ENCODE peak calls at places on chromosome 7, in seven cellular contexts. R, Z, U, G, T, X and O are unnamed samples.

GRCh38 chr7:4882169-4882741 is 1.3 kb downstream of the RADIL start:
- DNase-seq in T (no peak), R (no peak), U (peak), X (no peak), Z (peak), G (no peak), O (no peak)

GRCh38 chr7:69781412-69781846 is 183.2 kb downstream of the AUTS2 start:
- DNase-seq in Z (no peak), U (no peak), G (no peak), T (no peak), R (no peak), X (no peak), O (no peak)

GRCh38 chr7:16071246-16071857 is 350.0 kb downstream of the CRPPA start:
- DNase-seq in R (peak), U (peak), Z (peak), X (peak), T (no peak), G (peak), O (peak)

GRCh38 chr7:92797693-92798092 is 38.7 kb downstream of the CDK6 start:
- DNase-seq in U (no peak), T (no peak), Z (no peak), G (peak), R (peak), X (no peak), O (no peak)

GRCh38 chr7:100476108-100476780 is 2.8 kb downstream of the TSC22D4 start:
- DNase-seq in R (no peak), U (no peak), T (no peak), X (no peak), Z (no peak), G (no peak), O (no peak)

GRCh38 chr7:73977626-73978618 is 50.1 kb upstream of the ELN start:
- DNase-seq in T (no peak), G (no peak), X (no peak), R (no peak), Z (peak), U (no peak), O (no peak)

GRCh38 chr7:77550586-77550985 is 13.5 kb downstream of the PTPN12 start:
- DNase-seq in G (no peak), U (no peak), Z (no peak), T (no peak), X (no peak), R (no peak), O (no peak)

GRCh38 chr7:7798510-7798909 is 80.1 kb upstream of the RPA3 start:
- DNase-seq in T (no peak), X (no peak), R (no peak), U (no peak), Z (no peak), G (no peak), O (no peak)

GRCh38 chr7:155604504-155604997 is 39.9 kb upstream of the RBM33 start:
- DNase-seq in R (no peak), T (no peak), G (no peak), Z (no peak), X (no peak), U (no peak), O (no peak)

GRCh38 chr7:95331004-95331337 is 6.6 kb upstream of the PON1 start:
- DNase-seq in T (no peak), U (no peak), Z (no peak), X (no peak), G (peak), R (no peak), O (no peak)

GRCh38 chr7:6306471-6306870 is 34.0 kb upstream of the CYTH3 start:
- DNase-seq in Z (no peak), U (peak), X (no peak), T (no peak), G (no peak), R (peak), O (no peak)

GRCh38 chr7:2982831-2983230 is 60.8 kb downstream of the CARD11 start:
- DNase-seq in U (no peak), X (no peak), Z (no peak), R (no peak), G (no peak), T (peak), O (no peak)

GRCh38 chr7:1512781-1513656 is 8.8 kb upstream of the INTS1 start:
- DNase-seq in U (peak), Z (no peak), T (peak), X (peak), G (peak), R (peak), O (no peak)

GRCh38 chr7:144835166-144835611 is 664 bp downstream of the TPK1 start:
- DNase-seq in Z (peak), X (peak), R (peak), U (peak), T (no peak), G (peak), O (no peak)

GRCh38 chr7:79454325-79454960 is 976 bp upstream of the MAGI2 start:
- DNase-seq in U (peak), G (peak), X (peak), T (no peak), Z (peak), R (no peak), O (peak)

GRCh38 chr7:123769371-123769770 is 20.6 kb upstream of the WASL start:
- DNase-seq in X (peak), Z (no peak), R (peak), G (peak), U (peak), T (no peak), O (no peak)

GRCh38 chr7:107773027-107773426 is 29.1 kb downstream of the CBLL1 start:
- DNase-seq in T (no peak), R (no peak), U (no peak), Z (no peak), G (peak), X (peak), O (no peak)

GRCh38 chr7:118731854-118732253 is 507.4 kb downstream of the ANKRD7 start:
- DNase-seq in Z (no peak), U (no peak), T (no peak), R (no peak), G (peak), X (no peak), O (no peak)

GRCh38 chr7:143126146-143126545 is 5.7 kb upstream of the PIP start:
- DNase-seq in T (no peak), U (peak), Z (no peak), X (no peak), G (no peak), R (peak), O (no peak)

GRCh38 chr7:22357311-22358175 is 589 bp upstream of the RAPGEF5 start:
- DNase-seq in R (peak), T (no peak), U (no peak), G (no peak), X (no peak), Z (peak), O (no peak)

GRCh38 chr7:104341545-104341944 is 13.1 kb downstream of the LHFPL3 start:
- DNase-seq in R (no peak), U (no peak), T (no peak), G (peak), Z (no peak), X (peak), O (no peak)

GRCh38 chr7:506921-507622 is 12.6 kb downstream of the PDGFA start:
- DNase-seq in U (no peak), X (no peak), T (no peak), G (no peak), R (no peak), Z (peak), O (no peak)

GRCh38 chr7:33459340-33459751 is 330.0 kb downstream of the BBS9 start:
- DNase-seq in X (no peak), G (peak), U (peak), T (no peak), R (peak), Z (no peak), O (peak)

GRCh38 chr7:112930787-112931186 is 140.6 kb upstream of the TMEM168 start:
- DNase-seq in G (peak), R (peak), Z (no peak), U (no peak), T (no peak), X (peak), O (no peak)

GRCh38 chr7:157589680-157590079 is 252.9 kb downstream of the DNAJB6 start:
- DNase-seq in X (no peak), R (no peak), G (no peak), T (no peak), Z (no peak), U (no peak), O (no peak)